ENCODE peak calls at places on chromosome 17, in eight cellular contexts. Y is T-helper 1 cell; Q is activated T-cell treated with anti-CD3 and anti-CD28 coated beads for 1 hour; N is endodermal cell; J is NCI-H1694; P is GOT3; I is CD4-positive, alpha-beta T cell; R is stimulated activated CD4-positive, alpha-beta T cell treated with anti-CD3 and anti-CD28 coated beads, Interleukin-2, amount 100 ng/mL, for 48 hours. H is an unnamed sample.
A peak's percentile ranks its signal among the peaks of the same experiment; 100 is the strongest.

GRCh38 chr17:58369214-58370031 is 17.4 kb upstream of the SUPT4H1 start:
- DNase-seq in R (no peak), I (no peak), Q (no peak), N (peak; percentile 41), J (no peak), P (no peak), Y (no peak), H (no peak)

GRCh38 chr17:58686980-58687379 is 4.9 kb downstream of the TEX14 start:
- DNase-seq in I (no peak), R (no peak), J (no peak), N (no peak), P (no peak), Y (no peak), Q (no peak), H (no peak)

GRCh38 chr17:32323784-32324590 is 18.0 kb downstream of the C17orf75 start:
- DNase-seq in R (no peak), J (no peak), N (peak; percentile 61), I (no peak), P (no peak), Q (no peak), Y (peak; percentile 28), H (no peak)

GRCh38 chr17:10292057-10292931 is 80.5 kb downstream of the MYH13 start:
- DNase-seq in P (no peak), R (no peak), Q (no peak), Y (no peak), N (peak; percentile 53), J (no peak), I (no peak), H (no peak)

GRCh38 chr17:78040561-78041400 is 82.3 kb downstream of the TNRC6C start:
- DNase-seq in Q (peak; percentile 18), R (peak; percentile 6), J (peak; percentile 32), Y (peak; percentile 6), I (peak; percentile 29), P (no peak), N (peak; percentile 75), H (peak; percentile 35)

GRCh38 chr17:17737938-17738894 is 57.0 kb downstream of the RAI1 start:
- DNase-seq in J (no peak), R (no peak), P (no peak), N (peak; percentile 79), Q (no peak), I (no peak), Y (no peak), H (no peak)

GRCh38 chr17:40442392-40443195 is 656 bp upstream of the IGFBP4 start:
- DNase-seq in I (no peak), P (no peak), Y (no peak), Q (no peak), N (no peak), R (no peak), J (no peak), H (no peak)

GRCh38 chr17:17770371-17771059 is 66.3 kb downstream of the SREBF1 start:
- DNase-seq in J (no peak), R (no peak), I (no peak), P (no peak), Y (no peak), N (no peak), Q (no peak), H (no peak)

GRCh38 chr17:51487947-51488346 is 227.6 kb downstream of the UTP18 start:
- DNase-seq in Q (no peak), J (no peak), P (no peak), I (peak; percentile 4), R (no peak), Y (no peak), N (peak; percentile 84), H (no peak)

GRCh38 chr17:55202906-55203305 is 61.9 kb upstream of the HLF start:
- DNase-seq in Q (no peak), I (no peak), Y (no peak), R (no peak), N (no peak), J (peak; percentile 53), P (no peak), H (no peak)

GRCh38 chr17:67557921-67558320 is 159.8 kb upstream of the NOL11 start:
- DNase-seq in P (no peak), Q (no peak), R (no peak), J (no peak), N (peak; percentile 39), I (no peak), Y (no peak), H (no peak)

GRCh38 chr17:59421722-59422121 is 90.3 kb downstream of the YPEL2 start:
- DNase-seq in R (no peak), P (no peak), Q (no peak), N (no peak), Y (no peak), I (no peak), J (no peak), H (no peak)

GRCh38 chr17:19867654-19868395 is at the start of gene ULK2:
- DNase-seq in R (peak; percentile 28), N (peak; percentile 92), I (peak; percentile 27), J (no peak), P (peak; percentile 33), Q (peak; percentile 38), Y (peak; percentile 3), H (peak; percentile 38)

GRCh38 chr17:15483416-15483815 is 16.0 kb upstream of the CDRT4 start:
- DNase-seq in Y (no peak), J (no peak), Q (no peak), N (no peak), I (no peak), R (no peak), P (no peak), H (no peak)

GRCh38 chr17:63406689-63407330 is 39.3 kb downstream of the CYB561 start:
- DNase-seq in I (peak; percentile 40), Q (peak; percentile 50), N (peak; percentile 94), R (peak; percentile 72), Y (peak; percentile 62), P (no peak), J (peak; percentile 87), H (peak; percentile 95)

GRCh38 chr17:57714660-57715059 is 30.4 kb downstream of the CCDC182 start:
- DNase-seq in Q (no peak), I (no peak), P (no peak), J (no peak), R (no peak), N (peak; percentile 17), Y (no peak), H (no peak)

GRCh38 chr17:13031718-13032350 is 14.0 kb upstream of the ELAC2 start:
- DNase-seq in P (no peak), R (peak; percentile 47), Q (peak; percentile 30), Y (peak; percentile 30), N (peak; percentile 86), I (peak; percentile 19), J (no peak), H (no peak)

GRCh38 chr17:78998311-78999055 is 11.1 kb downstream of the CANT1 start:
- DNase-seq in R (no peak), N (peak; percentile 42), I (no peak), J (peak; percentile 24), Q (no peak), P (no peak), Y (no peak), H (no peak)

GRCh38 chr17:57999010-57999495 is 8.0 kb downstream of the SRSF1 start:
- DNase-seq in J (no peak), R (no peak), Y (no peak), Q (no peak), N (no peak), I (no peak), P (no peak), H (no peak)

GRCh38 chr17:76736349-76737081 is 616 bp downstream of the SRSF2 start:
- DNase-seq in Q (peak; percentile 52), N (peak; percentile 86), J (no peak), Y (peak; percentile 60), R (peak; percentile 51), I (peak; percentile 63), P (peak; percentile 25), H (no peak)

GRCh38 chr17:42279776-42280630 is 3.8 kb upstream of the STAT5B start:
- DNase-seq in N (peak; percentile 31), J (no peak), Q (no peak), Y (no peak), R (no peak), I (no peak), P (no peak), H (no peak)

GRCh38 chr17:82750241-82750905 is 1.5 kb upstream of the TBCD start:
- DNase-seq in N (peak; percentile 81), Q (no peak), I (no peak), Y (no peak), J (no peak), R (no peak), P (no peak), H (no peak)

GRCh38 chr17:8481089-8481488 is 45.4 kb downstream of the NDEL1 start:
- DNase-seq in P (no peak), Y (no peak), J (no peak), I (no peak), Q (no peak), R (no peak), N (peak; percentile 53), H (no peak)

GRCh38 chr17:61161615-61162134 is 238.0 kb upstream of the TBX2 start:
- DNase-seq in J (no peak), Y (no peak), N (no peak), P (no peak), Q (no peak), I (no peak), R (no peak), H (no peak)

GRCh38 chr17:45838751-45839150 is 5.9 kb upstream of the SPPL2C start:
- DNase-seq in Y (no peak), I (no peak), P (no peak), R (no peak), Q (no peak), J (no peak), N (no peak), H (no peak)

GRCh38 chr17:73091770-73092517 is 544 bp downstream of the SLC39A11 start:
- DNase-seq in J (no peak), R (peak; percentile 1), Y (no peak), P (no peak), I (no peak), Q (no peak), N (peak; percentile 87), H (no peak)

GRCh38 chr17:38886643-38887010 is 16.8 kb downstream of the LASP1 start:
- DNase-seq in N (no peak), R (no peak), P (no peak), I (no peak), Q (no peak), J (no peak), Y (no peak), H (no peak)

GRCh38 chr17:70865993-70866804 is 696.9 kb downstream of the KCNJ2 start:
- DNase-seq in P (no peak), I (no peak), N (no peak), R (no peak), Q (no peak), J (no peak), Y (no peak), H (no peak)

GRCh38 chr17:76252040-76252954 is 12.0 kb upstream of the RNF157 start:
- DNase-seq in I (no peak), Y (no peak), R (no peak), P (peak; percentile 68), J (no peak), N (peak; percentile 42), Q (no peak), H (no peak)

GRCh38 chr17:36602924-36603384 is 1.6 kb downstream of the MRM1 start:
- DNase-seq in Q (peak; percentile 52), P (no peak), J (peak; percentile 63), N (peak; percentile 92), I (peak; percentile 45), R (peak; percentile 54), Y (peak; percentile 62), H (peak; percentile 34)

GRCh38 chr17:49939318-49939717 is 29.7 kb upstream of the DLX4 start:
- DNase-seq in Q (no peak), R (no peak), N (no peak), J (no peak), I (no peak), P (no peak), Y (no peak), H (no peak)

GRCh38 chr17:7881655-7882054 is 6.9 kb upstream of the CHD3 start:
- DNase-seq in Y (no peak), I (no peak), J (peak; percentile 94), R (no peak), Q (no peak), N (peak; percentile 42), P (no peak), H (no peak)

GRCh38 chr17:17032131-17032692 is 10.0 kb upstream of the MPRIP start:
- DNase-seq in N (peak; percentile 72), Q (no peak), P (no peak), I (no peak), R (no peak), Y (no peak), J (no peak), H (peak; percentile 15)

GRCh38 chr17:72477529-72477928 is 356.7 kb downstream of the SOX9 start:
- DNase-seq in N (no peak), Y (no peak), J (peak; percentile 64), I (no peak), Q (no peak), R (no peak), P (no peak), H (no peak)